ENCODE peak calls at places on chromosomes 11 and 22, in seven cellular contexts. One of them, this sample, is unnamed.

GRCh38 chr11:47396049-47396320 is 12.4 kb upstream of the SLC39A13 start:
- DNase-seq in head of caudate nucleus: no peak
- DNase-seq in NCI-H1092: no peak
- DNase-seq in adipocyte: no peak
- DNase-seq in AG04450: no peak
- DNase-seq in brain microvascular endothelial cell: no peak
- DNase-seq in HFFc6: no peak
- DNase-seq in this sample: no peak

GRCh38 chr11:18005376-18006129 is 7.3 kb downstream of the SERGEF start:
- DNase-seq in head of caudate nucleus: no peak
- DNase-seq in NCI-H1092: no peak
- DNase-seq in adipocyte: no peak
- DNase-seq in AG04450: no peak
- DNase-seq in brain microvascular endothelial cell: no peak
- DNase-seq in HFFc6: no peak
- DNase-seq in this sample: no peak

GRCh38 chr11:11036185-11037161 is 178.6 kb upstream of the ZBED5 start:
- DNase-seq in head of caudate nucleus: no peak
- DNase-seq in NCI-H1092: peak; percentile 76
- DNase-seq in adipocyte: peak; percentile 66
- DNase-seq in AG04450: no peak
- DNase-seq in brain microvascular endothelial cell: peak; percentile 13
- DNase-seq in HFFc6: peak; percentile 29
- DNase-seq in this sample: peak; percentile 55

GRCh38 chr11:111063711-111064110 is 181.8 kb upstream of the POU2AF2 start:
- DNase-seq in head of caudate nucleus: no peak
- DNase-seq in NCI-H1092: no peak
- DNase-seq in adipocyte: peak; percentile 35
- DNase-seq in AG04450: no peak
- DNase-seq in brain microvascular endothelial cell: no peak
- DNase-seq in HFFc6: no peak
- DNase-seq in this sample: peak; percentile 51

GRCh38 chr11:59842316-59842715 is 3.0 kb downstream of the CBLIF start:
- DNase-seq in head of caudate nucleus: no peak
- DNase-seq in NCI-H1092: no peak
- DNase-seq in adipocyte: no peak
- DNase-seq in AG04450: no peak
- DNase-seq in brain microvascular endothelial cell: no peak
- DNase-seq in HFFc6: no peak
- DNase-seq in this sample: no peak

GRCh38 chr11:78432058-78432515 is 14.5 kb upstream of the GAB2 start:
- DNase-seq in head of caudate nucleus: no peak
- DNase-seq in NCI-H1092: no peak
- DNase-seq in adipocyte: peak; percentile 19
- DNase-seq in AG04450: no peak
- DNase-seq in brain microvascular endothelial cell: no peak
- DNase-seq in HFFc6: no peak
- DNase-seq in this sample: peak; percentile 18

GRCh38 chr22:45441158-45441557 is 27.7 kb downstream of the RIBC2 start:
- DNase-seq in head of caudate nucleus: peak; percentile 48
- DNase-seq in NCI-H1092: no peak
- DNase-seq in adipocyte: peak; percentile 86
- DNase-seq in AG04450: no peak
- DNase-seq in brain microvascular endothelial cell: peak; percentile 48
- DNase-seq in HFFc6: peak; percentile 58
- DNase-seq in this sample: peak; percentile 68

GRCh38 chr11:34271727-34272126 is 86.1 kb downstream of the ABTB2 start:
- DNase-seq in head of caudate nucleus: no peak
- DNase-seq in NCI-H1092: no peak
- DNase-seq in adipocyte: no peak
- DNase-seq in AG04450: no peak
- DNase-seq in brain microvascular endothelial cell: no peak
- DNase-seq in HFFc6: no peak
- DNase-seq in this sample: no peak

GRCh38 chr11:121672630-121673487 is 220.1 kb upstream of the SORL1-AS1 start:
- DNase-seq in head of caudate nucleus: no peak
- DNase-seq in NCI-H1092: no peak
- DNase-seq in adipocyte: peak; percentile 36
- DNase-seq in AG04450: no peak
- DNase-seq in brain microvascular endothelial cell: no peak
- DNase-seq in HFFc6: no peak
- DNase-seq in this sample: no peak